ENCODE peak calls at places on chromosomes 6 and 20, in five cellular contexts. Z is IMR-90, P is fibroblast of pulmonary artery, W is cardiac muscle cell, M is heart left ventricle. B is an unnamed sample.

GRCh38 chr6:47446974-47447373 is 30.6 kb upstream of the CD2AP start:
- DNase-seq in Z (no peak), P (no peak), W (peak; percentile 9), M (no peak), B (peak; percentile 70)

GRCh38 chr6:66751630-66752029 is 1044.6 kb upstream of the EYS start:
- DNase-seq in Z (no peak), P (no peak), W (no peak), M (no peak), B (no peak)

GRCh38 chr6:28742668-28743270 is 181.0 kb downstream of the TRIM27 start:
- DNase-seq in Z (peak; percentile 72), P (peak; percentile 38), W (peak; percentile 46), M (no peak), B (peak; percentile 76)

GRCh38 chr6:109075934-109076333 is 18.7 kb downstream of the SESN1 start:
- DNase-seq in Z (peak; percentile 51), P (no peak), W (no peak), M (no peak), B (no peak)

GRCh38 chr20:32582659-32583580 is 2.2 kb downstream of the NOL4L start:
- DNase-seq in Z (no peak), P (no peak), W (peak; percentile 49), M (peak; percentile 41), B (no peak)

GRCh38 chr6:133577851-133578250 is 311.1 kb upstream of the TCF21 start:
- DNase-seq in Z (no peak), P (no peak), W (no peak), M (no peak), B (no peak)

GRCh38 chr20:18588554-18589043 is 745 bp downstream of the DTD1 start:
- DNase-seq in Z (no peak), P (no peak), W (no peak), M (no peak), B (no peak)

GRCh38 chr6:116476021-116476678 is 15.0 kb downstream of the CALHM6 start:
- DNase-seq in Z (peak; percentile 24), P (peak; percentile 55), W (no peak), M (no peak), B (no peak)

GRCh38 chr20:24768226-24768625 is 180.8 kb upstream of the CST7 start:
- DNase-seq in Z (no peak), P (no peak), W (peak; percentile 18), M (no peak), B (peak; percentile 15)

GRCh38 chr6:69705954-69706353 is 90.9 kb downstream of the LMBRD1 start:
- DNase-seq in Z (no peak), P (no peak), W (no peak), M (no peak), B (no peak)

GRCh38 chr6:8530775-8531435 is 95.6 kb upstream of the SLC35B3 start:
- DNase-seq in Z (no peak), P (peak; percentile 4), W (peak; percentile 4), M (no peak), B (no peak)

GRCh38 chr20:32019156-32019510 is 8.9 kb downstream of the CCM2L start:
- DNase-seq in Z (no peak), P (no peak), W (no peak), M (no peak), B (no peak)

GRCh38 chr6:149246691-149247384 is 70.7 kb upstream of the TAB2 start:
- DNase-seq in Z (no peak), P (no peak), W (no peak), M (no peak), B (no peak)

GRCh38 chr6:63963756-63964315 is 328.2 kb downstream of the PHF3 start:
- DNase-seq in Z (no peak), P (no peak), W (peak; percentile 1), M (no peak), B (no peak)

GRCh38 chr6:30163090-30163917 is at the start of gene TRIM15:
- DNase-seq in Z (no peak), P (no peak), W (no peak), M (no peak), B (peak; percentile 60)

GRCh38 chr20:17226410-17227198 is at the start of gene PCSK2:
- DNase-seq in Z (peak; percentile 57), P (peak; percentile 33), W (peak; percentile 60), M (peak; percentile 24), B (peak; percentile 35)

GRCh38 chr6:91097316-91097878 is 510.5 kb upstream of the MAP3K7 start:
- DNase-seq in Z (no peak), P (peak; percentile 6), W (peak; percentile 71), M (peak; percentile 37), B (no peak)

GRCh38 chr6:73832313-73832712 is 136.3 kb downstream of the CD109 start:
- DNase-seq in Z (no peak), P (peak; percentile 16), W (peak; percentile 38), M (no peak), B (no peak)

GRCh38 chr20:50226093-50226974 is 35.7 kb downstream of the CEBPB start:
- DNase-seq in Z (peak; percentile 68), P (peak; percentile 37), W (peak; percentile 46), M (no peak), B (no peak)

GRCh38 chr6:90369024-90369519 is 72.4 kb upstream of the BACH2 start:
- DNase-seq in Z (peak; percentile 100), P (peak; percentile 100), W (peak; percentile 99), M (peak; percentile 54), B (peak; percentile 100)

GRCh38 chr6:5132741-5133140 is 47.6 kb downstream of the PPP1R3G start:
- DNase-seq in Z (peak; percentile 98), P (peak; percentile 99), W (peak; percentile 97), M (peak; percentile 81), B (no peak)

GRCh38 chr6:11322252-11322885 is 89.9 kb upstream of the NEDD9 start:
- DNase-seq in Z (no peak), P (no peak), W (no peak), M (no peak), B (peak; percentile 78)

GRCh38 chr6:13013681-13014550 is 297.3 kb downstream of the PHACTR1 start:
- DNase-seq in Z (no peak), P (peak; percentile 5), W (peak; percentile 37), M (no peak), B (no peak)

GRCh38 chr6:134531611-134532010 is 213.7 kb upstream of the SGK1 start:
- DNase-seq in Z (no peak), P (no peak), W (no peak), M (no peak), B (no peak)

DNA sequence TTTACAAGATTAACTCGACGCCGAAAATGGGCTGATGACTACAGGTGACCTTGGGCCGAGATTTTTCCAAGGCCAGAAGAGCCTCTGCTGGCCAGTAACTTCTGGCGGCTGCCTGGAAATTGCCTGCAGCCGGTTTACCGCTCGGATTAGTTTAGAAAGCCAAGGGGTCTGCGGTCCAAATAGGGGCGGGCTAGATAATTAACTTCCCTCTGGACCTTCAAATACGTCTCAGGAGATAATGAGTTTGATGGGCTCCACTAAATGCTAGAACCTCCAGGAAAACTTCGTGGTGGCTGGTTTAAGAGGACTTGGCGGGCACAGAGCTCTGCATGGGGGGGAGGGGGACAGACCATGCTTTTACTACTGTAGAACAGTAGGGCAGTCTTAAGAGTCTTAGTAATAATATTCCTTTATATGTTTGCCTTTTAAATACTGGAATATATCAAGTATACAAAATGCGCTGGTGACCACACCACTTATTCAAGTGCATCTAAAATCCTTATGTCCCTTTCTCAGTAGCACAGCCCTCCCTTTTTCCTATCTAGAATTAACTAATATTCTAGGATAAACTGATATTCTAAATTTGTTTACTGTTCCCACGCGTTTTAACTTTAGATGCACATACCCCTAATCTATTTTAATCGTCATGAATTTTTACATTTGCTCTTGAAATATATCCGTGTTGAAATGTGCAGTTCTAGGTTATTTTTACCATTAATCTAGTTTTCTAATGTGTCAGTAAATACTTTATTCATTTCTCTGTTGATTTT is 107.6 kb upstream of the PRSS16 start:
- DNase-seq in Z (peak; percentile 26), P (peak; percentile 18), W (peak; percentile 30), M (no peak), B (no peak)
- H3K4me3 ChIP-seq in Z (peak overlapping the region; percentile 54), P (peak overlapping the region; percentile 66), W (peak overlapping the region; percentile 33), M (peak overlapping the region; percentile 71), B (peak overlapping the region; percentile 71)

DNA sequence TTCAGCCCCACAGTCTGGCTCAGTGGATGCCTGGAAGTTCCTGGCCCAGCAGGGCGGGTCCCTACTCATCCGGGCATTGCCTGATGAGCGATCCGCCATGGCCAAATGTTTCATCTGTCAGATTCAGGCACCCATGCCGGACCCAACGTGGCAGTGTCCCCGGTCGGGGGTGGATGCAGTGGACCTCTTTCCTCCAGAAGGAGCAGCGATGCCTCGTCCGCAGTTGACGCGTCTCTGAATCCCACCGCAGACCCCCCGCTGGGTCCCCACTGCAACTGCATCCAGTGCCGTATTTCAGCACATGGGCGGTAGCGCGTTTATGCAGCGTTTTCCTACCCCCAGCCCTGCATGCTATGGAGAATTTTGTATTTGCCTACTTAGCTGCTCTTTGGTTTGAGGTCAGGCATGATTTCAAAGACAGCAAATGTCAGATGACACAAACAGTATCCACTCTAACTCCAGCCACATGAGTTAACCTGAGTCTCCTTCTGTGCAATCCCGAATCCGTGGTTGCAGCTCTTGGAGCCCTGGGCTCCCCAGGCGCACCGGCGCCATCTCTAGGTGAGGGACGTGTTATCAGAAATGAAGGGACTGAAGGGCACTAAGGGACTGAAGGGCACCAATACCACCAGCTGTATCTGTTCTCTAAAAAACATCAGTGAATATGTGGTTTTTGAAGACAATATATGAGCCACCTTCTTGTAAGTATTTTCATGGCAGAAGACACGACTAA is 72.6 kb upstream of the THBS2 start:
- DNase-seq in Z (peak; percentile 52), P (peak; percentile 62), W (peak; percentile 62), M (no peak), B (peak; percentile 61)
- TF ChIP-seq CTCF in Z (peak; percentile 51), P (peak; percentile 55), W (peak; percentile 46), M (no peak), B (peak; percentile 64)

DNA sequence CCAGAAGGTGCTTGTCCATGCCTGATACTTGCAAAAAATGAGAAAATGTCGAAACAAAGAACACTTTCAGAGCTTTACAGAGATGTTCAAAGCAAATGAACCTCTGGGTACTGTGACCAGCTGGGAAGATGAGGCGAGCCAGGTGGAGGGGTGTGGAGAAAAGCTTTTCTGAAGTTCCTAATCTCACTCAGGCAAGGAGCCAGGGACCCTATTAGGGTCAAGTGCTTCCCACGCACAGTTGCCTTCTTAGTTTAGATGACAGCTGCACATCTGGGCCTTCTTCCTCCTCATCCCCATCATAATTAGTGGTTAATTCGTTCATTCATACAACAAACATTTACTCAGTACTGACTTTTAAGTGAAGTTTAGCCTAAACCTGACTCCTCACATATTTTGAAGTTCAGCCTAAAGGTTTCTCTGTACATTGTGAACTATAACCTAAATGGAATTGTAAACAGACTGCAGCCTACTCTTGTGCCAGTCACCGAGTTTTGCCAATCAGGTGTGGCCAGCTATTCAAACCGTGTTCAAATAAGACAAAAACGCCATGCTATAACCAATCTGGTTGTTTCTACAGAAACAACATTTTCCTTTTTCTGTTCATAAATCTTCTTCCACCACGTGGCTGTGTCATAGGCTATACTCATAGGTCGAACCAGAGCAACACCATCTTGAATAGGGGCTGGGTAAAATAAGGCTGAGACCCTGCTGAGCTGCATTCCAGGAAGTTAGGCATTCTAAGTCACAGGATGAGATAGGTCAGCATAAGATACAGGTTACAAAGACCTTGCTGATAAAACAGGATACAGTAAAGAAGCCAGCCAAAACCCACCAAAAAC is 19.3 kb upstream of the AHCY start:
- DNase-seq in Z (no peak), P (no peak), W (no peak), M (no peak), B (no peak)
- H3K4me3 ChIP-seq in Z (no peak overlapping the region), P (no peak overlapping the region), W (no peak overlapping the region), M (no peak overlapping the region), B (no peak overlapping the region)

DNA sequence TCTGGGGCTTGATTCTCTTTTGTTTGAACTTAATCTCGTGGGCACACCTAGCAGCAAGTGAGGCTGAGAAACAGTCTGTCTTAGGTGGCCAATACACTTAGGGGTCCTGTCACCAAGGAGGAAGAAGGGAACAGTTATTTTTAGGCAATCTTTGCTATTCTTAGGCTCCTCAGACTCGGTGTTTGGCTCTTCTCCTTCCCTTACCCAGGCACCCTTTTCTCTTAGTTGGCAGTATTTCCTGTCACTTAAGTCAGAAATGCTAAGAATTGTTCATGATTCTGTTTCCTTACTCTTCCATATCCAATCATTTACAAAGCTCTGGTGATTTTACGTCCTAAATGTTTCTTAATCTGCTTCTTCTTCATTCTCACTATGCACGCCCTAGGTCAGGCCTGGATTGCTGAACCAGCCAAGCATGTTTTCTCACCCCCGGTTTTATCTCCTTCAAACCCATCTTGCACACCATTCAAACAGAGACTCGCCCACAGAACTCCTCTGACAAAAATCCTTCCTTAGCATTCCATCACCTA is 45.2 kb upstream of the TMEM217 start:
- DNase-seq in Z (no peak), P (no peak), W (no peak), M (no peak), B (peak; percentile 28)
- TF ChIP-seq CTCF in Z (no peak), P (no peak), W (no peak), M (no peak), B (no peak)